ENCODE peak calls at places on chromosomes 13 and 19, in five cellular contexts. Q is RPMI8226; E is activated CD4-positive, CD25-positive, alpha-beta regulatory T cell treated with anti-CD3 and anti-CD28 coated beads, Interleukin-2, amount 50 U/mL, for 72 hours; V is activated naive CD4-positive, alpha-beta T cell; Z is NCI-H82. Y is an unnamed sample.

GRCh38 chr19:14343286-14343685 is 38.0 kb upstream of the ADGRE5 start:
- DNase-seq in E (no peak), V (no peak), Q (no peak), Z (peak; percentile 46), Y (no peak)

GRCh38 chr13:110485604-110486003 is 75.9 kb downstream of the RAB20 start:
- DNase-seq in Q (no peak), Z (no peak), V (no peak), E (no peak), Y (no peak)

GRCh38 chr13:66665991-66666390 is 564.1 kb downstream of the PCDH9 start:
- DNase-seq in Z (peak; percentile 28), Q (no peak), E (no peak), V (no peak), Y (no peak)

GRCh38 chr19:3783660-3784584 is 2.3 kb downstream of the MATK start:
- DNase-seq in E (no peak), Z (no peak), V (no peak), Q (peak; percentile 35), Y (no peak)

GRCh38 chr13:43664700-43665191 is 122.0 kb downstream of the ENOX1 start:
- DNase-seq in E (no peak), V (no peak), Q (no peak), Z (peak; percentile 99), Y (no peak)

GRCh38 chr13:42478531-42479156 is 95.3 kb upstream of the TNFSF11 start:
- DNase-seq in Q (no peak), Z (peak; percentile 46), E (no peak), V (no peak), Y (no peak)

GRCh38 chr13:59488436-59488835 is 675.3 kb downstream of the DIAPH3 start:
- DNase-seq in E (no peak), V (no peak), Q (no peak), Z (no peak), Y (no peak)

GRCh38 chr19:18128044-18128443 is 24.9 kb upstream of the PIK3R2 start:
- DNase-seq in Q (no peak), V (no peak), Z (no peak), E (no peak), Y (no peak)

GRCh38 chr19:55241935-55242464 is 13.4 kb upstream of the TMEM86B start:
- DNase-seq in V (no peak), Q (no peak), Z (no peak), E (no peak), Y (no peak)

GRCh38 chr13:26561636-26562537 is 4.4 kb downstream of the WASF3 start:
- DNase-seq in Z (peak; percentile 77), V (no peak), E (no peak), Q (no peak), Y (no peak)

GRCh38 chr19:34459614-34460013 is 21.9 kb upstream of the WTIP start:
- DNase-seq in V (no peak), Q (no peak), E (no peak), Z (no peak), Y (no peak)

GRCh38 chr13:106919638-106920037 is 351.7 kb upstream of the ARGLU1 start:
- DNase-seq in E (no peak), Z (no peak), Q (no peak), V (no peak), Y (no peak)

GRCh38 chr13:83272076-83272475 is 610.2 kb downstream of the SLITRK1 start:
- DNase-seq in Z (no peak), Q (no peak), E (no peak), V (no peak), Y (no peak)

GRCh38 chr19:43625918-43626579 is 6.6 kb upstream of the ZNF428 start:
- DNase-seq in E (no peak), Z (peak; percentile 59), Q (no peak), V (no peak), Y (no peak)

GRCh38 chr19:24033962-24034342 is 53.0 kb upstream of the ZNF254 start:
- DNase-seq in E (no peak), Q (peak; percentile 38), Z (peak; percentile 71), V (no peak), Y (peak; percentile 23)